ENCODE peak calls at places on chromosomes 5 and 9, in four cellular contexts. E is GF-D8; S is type B pancreatic cell; U is central memory CD4-positive, alpha-beta T cell. Q is an unnamed sample.

GRCh38 chr5:169296456-169297220 is 4.3 kb downstream of the SLIT3 start:
- DNase-seq in U (no peak), E (no peak), S (no peak), Q (no peak)

GRCh38 chr9:33161589-33162132 is 5.5 kb downstream of the B4GALT1 start:
- DNase-seq in U (no peak), S (no peak), E (no peak), Q (no peak)

GRCh38 chr9:120710110-120710981 is 3.9 kb downstream of the MEGF9 start:
- DNase-seq in S (no peak), E (no peak), U (peak; percentile 59), Q (no peak)

GRCh38 chr9:37650873-37651768 is at the start of gene FRMPD1:
- DNase-seq in E (no peak), U (peak; percentile 49), S (peak; percentile 78), Q (peak; percentile 89)

GRCh38 chr5:137016783-137017324 is 482.3 kb downstream of the SPOCK1 start:
- DNase-seq in U (no peak), E (no peak), S (no peak), Q (no peak)

GRCh38 chr5:78182838-78183237 is 111.7 kb downstream of the AP3B1 start:
- DNase-seq in E (no peak), U (no peak), S (no peak), Q (no peak)

GRCh38 chr9:13567833-13568232 is 288.3 kb upstream of the MPDZ start:
- DNase-seq in U (no peak), E (no peak), S (no peak), Q (no peak)

GRCh38 chr9:107751522-107752235 is 262.1 kb upstream of the KLF4 start:
- DNase-seq in U (no peak), E (no peak), S (no peak), Q (no peak)

GRCh38 chr9:4509590-4509984 is 19.3 kb downstream of the SLC1A1 start:
- DNase-seq in U (no peak), E (no peak), S (no peak), Q (no peak)

GRCh38 chr5:145858929-145859328 is 13.9 kb downstream of the GRXCR2 start:
- DNase-seq in S (no peak), U (no peak), E (no peak), Q (no peak)

GRCh38 chr9:124897570-124898460 is 35.9 kb downstream of the ARPC5L start:
- DNase-seq in S (no peak), E (no peak), U (no peak), Q (no peak)

GRCh38 chr5:62354028-62354874 is 48.2 kb downstream of the KIF2A start:
- DNase-seq in U (peak; percentile 39), S (no peak), E (no peak), Q (peak; percentile 45)

Q was measured in BE2C.